ENCODE peak calls at places on chromosomes 12 and 14, in ten cellular contexts. One of them, this sample, is unnamed.
A peak's percentile ranks its signal among the peaks of the same experiment; 100 is the strongest.

GRCh38 chr12:7989827-7990491 is 42.6 kb upstream of the FOXJ2 start:
- DNase-seq in ovary: no peak
- DNase-seq in uterus: no peak
- DNase-seq in right atrium auricular region: no peak
- DNase-seq in GM23338: no peak
- DNase-seq in fibroblast of lung: no peak
- DNase-seq in HCT116: no peak
- DNase-seq in mammary epithelial cell: no peak
- DNase-seq in ascending aorta: peak; percentile 52
- DNase-seq in heart left ventricle: peak; percentile 41
- DNase-seq in this sample: no peak

GRCh38 chr14:33414041-33414440 is 475.4 kb downstream of the NPAS3 start:
- DNase-seq in right atrium auricular region: no peak
- DNase-seq in GM23338: no peak
- DNase-seq in fibroblast of lung: no peak
- DNase-seq in uterus: no peak
- DNase-seq in HCT116: no peak
- DNase-seq in heart left ventricle: no peak
- DNase-seq in ascending aorta: no peak
- DNase-seq in ovary: no peak
- DNase-seq in mammary epithelial cell: no peak
- DNase-seq in this sample: no peak

GRCh38 chr12:116365114-116365513 is 87.6 kb upstream of the MED13L start:
- DNase-seq in HCT116: no peak
- DNase-seq in heart left ventricle: no peak
- DNase-seq in GM23338: no peak
- DNase-seq in mammary epithelial cell: no peak
- DNase-seq in ovary: no peak
- DNase-seq in ascending aorta: no peak
- DNase-seq in uterus: no peak
- DNase-seq in right atrium auricular region: no peak
- DNase-seq in fibroblast of lung: no peak
- DNase-seq in this sample: no peak

GRCh38 chr12:4164591-4165558 is 108.7 kb upstream of the CCND2 start:
- DNase-seq in ascending aorta: no peak
- DNase-seq in fibroblast of lung: peak; percentile 73
- DNase-seq in right atrium auricular region: no peak
- DNase-seq in uterus: peak; percentile 43
- DNase-seq in heart left ventricle: peak; percentile 68
- DNase-seq in ovary: peak; percentile 39
- DNase-seq in GM23338: peak; percentile 83
- DNase-seq in HCT116: no peak
- DNase-seq in mammary epithelial cell: peak; percentile 57
- DNase-seq in this sample: no peak

GRCh38 chr14:68584786-68585185 is 208.1 kb downstream of the ZFP36L1 start:
- DNase-seq in ovary: peak; percentile 13
- DNase-seq in fibroblast of lung: no peak
- DNase-seq in mammary epithelial cell: no peak
- DNase-seq in ascending aorta: no peak
- DNase-seq in right atrium auricular region: no peak
- DNase-seq in uterus: no peak
- DNase-seq in HCT116: no peak
- DNase-seq in heart left ventricle: no peak
- DNase-seq in GM23338: no peak
- DNase-seq in this sample: no peak

GRCh38 chr12:3371018-3371417 is 120.0 kb upstream of the PRMT8 start:
- DNase-seq in heart left ventricle: no peak
- DNase-seq in HCT116: no peak
- DNase-seq in fibroblast of lung: no peak
- DNase-seq in GM23338: no peak
- DNase-seq in ascending aorta: no peak
- DNase-seq in uterus: no peak
- DNase-seq in right atrium auricular region: no peak
- DNase-seq in ovary: no peak
- DNase-seq in mammary epithelial cell: no peak
- DNase-seq in this sample: no peak

GRCh38 chr12:54337280-54337842 is 12.4 kb downstream of the COPZ1 start:
- DNase-seq in mammary epithelial cell: no peak
- DNase-seq in ovary: no peak
- DNase-seq in right atrium auricular region: no peak
- DNase-seq in uterus: no peak
- DNase-seq in GM23338: no peak
- DNase-seq in heart left ventricle: no peak
- DNase-seq in ascending aorta: no peak
- DNase-seq in fibroblast of lung: peak; percentile 56
- DNase-seq in HCT116: no peak
- DNase-seq in this sample: no peak

GRCh38 chr14:59394268-59394667 is 70.9 kb downstream of the GPR135 start:
- DNase-seq in ovary: no peak
- DNase-seq in right atrium auricular region: no peak
- DNase-seq in uterus: no peak
- DNase-seq in fibroblast of lung: no peak
- DNase-seq in GM23338: no peak
- DNase-seq in heart left ventricle: no peak
- DNase-seq in mammary epithelial cell: peak; percentile 42
- DNase-seq in HCT116: no peak
- DNase-seq in ascending aorta: no peak
- DNase-seq in this sample: peak; percentile 15

GRCh38 chr14:93935213-93935612 is 8.1 kb downstream of the FAM181A start:
- DNase-seq in right atrium auricular region: no peak
- DNase-seq in GM23338: no peak
- DNase-seq in HCT116: no peak
- DNase-seq in uterus: no peak
- DNase-seq in ascending aorta: no peak
- DNase-seq in fibroblast of lung: no peak
- DNase-seq in mammary epithelial cell: no peak
- DNase-seq in ovary: no peak
- DNase-seq in heart left ventricle: no peak
- DNase-seq in this sample: no peak

GRCh38 chr12:46024099-46024498 is 33.7 kb upstream of the SCAF11 start:
- DNase-seq in fibroblast of lung: no peak
- DNase-seq in heart left ventricle: no peak
- DNase-seq in HCT116: no peak
- DNase-seq in uterus: no peak
- DNase-seq in GM23338: no peak
- DNase-seq in ascending aorta: no peak
- DNase-seq in ovary: no peak
- DNase-seq in right atrium auricular region: no peak
- DNase-seq in mammary epithelial cell: no peak
- DNase-seq in this sample: no peak

GRCh38 chr12:61566183-61566582 is 694.0 kb upstream of the USP15 start:
- DNase-seq in ovary: no peak
- DNase-seq in uterus: no peak
- DNase-seq in ascending aorta: no peak
- DNase-seq in HCT116: no peak
- DNase-seq in right atrium auricular region: no peak
- DNase-seq in GM23338: peak; percentile 61
- DNase-seq in heart left ventricle: no peak
- DNase-seq in fibroblast of lung: no peak
- DNase-seq in mammary epithelial cell: no peak
- DNase-seq in this sample: no peak

GRCh38 chr12:54232790-54233189 is 44.0 kb upstream of the SMUG1 start:
- DNase-seq in HCT116: no peak
- DNase-seq in GM23338: peak; percentile 81
- DNase-seq in fibroblast of lung: peak; percentile 47
- DNase-seq in heart left ventricle: no peak
- DNase-seq in ovary: no peak
- DNase-seq in ascending aorta: no peak
- DNase-seq in mammary epithelial cell: no peak
- DNase-seq in right atrium auricular region: no peak
- DNase-seq in uterus: no peak
- DNase-seq in this sample: no peak

GRCh38 chr14:91342243-91342760 is 75.3 kb downstream of the CCDC88C start:
- DNase-seq in heart left ventricle: no peak
- DNase-seq in GM23338: no peak
- DNase-seq in uterus: no peak
- DNase-seq in fibroblast of lung: no peak
- DNase-seq in HCT116: no peak
- DNase-seq in ovary: no peak
- DNase-seq in right atrium auricular region: no peak
- DNase-seq in mammary epithelial cell: no peak
- DNase-seq in ascending aorta: no peak
- DNase-seq in this sample: no peak

GRCh38 chr12:121278450-121279375 is 17.8 kb downstream of the CAMKK2 start:
- DNase-seq in mammary epithelial cell: no peak
- DNase-seq in HCT116: no peak
- DNase-seq in uterus: no peak
- DNase-seq in ascending aorta: no peak
- DNase-seq in GM23338: no peak
- DNase-seq in ovary: peak; percentile 75
- DNase-seq in heart left ventricle: peak; percentile 71
- DNase-seq in fibroblast of lung: peak; percentile 56
- DNase-seq in right atrium auricular region: no peak
- DNase-seq in this sample: no peak
- H3K27ac ChIP-seq in mammary epithelial cell: no peak overlapping the region
- H3K27ac ChIP-seq in HCT116: no peak overlapping the region
- H3K27ac ChIP-seq in uterus: peak overlapping the region; percentile 70
- H3K27ac ChIP-seq in ascending aorta: no peak overlapping the region
- H3K27ac ChIP-seq in GM23338: no peak overlapping the region
- H3K27ac ChIP-seq in ovary: peak overlapping the region; percentile 50
- H3K27ac ChIP-seq in heart left ventricle: peak overlapping the region; percentile 1
- H3K27ac ChIP-seq in fibroblast of lung: peak overlapping the region; percentile 34
- H3K27ac ChIP-seq in right atrium auricular region: peak overlapping the region; percentile 44
- H3K27ac ChIP-seq in this sample: peak overlapping the region; percentile 35

GRCh38 chr14:74959596-74960180 is 4.3 kb upstream of the PGF start:
- DNase-seq in GM23338: no peak
- DNase-seq in ovary: no peak
- DNase-seq in HCT116: no peak
- DNase-seq in right atrium auricular region: no peak
- DNase-seq in heart left ventricle: no peak
- DNase-seq in ascending aorta: no peak
- DNase-seq in mammary epithelial cell: peak; percentile 73
- DNase-seq in uterus: no peak
- DNase-seq in fibroblast of lung: no peak
- DNase-seq in this sample: peak; percentile 74
- TF ChIP-seq CTCF in GM23338: no peak
- TF ChIP-seq CTCF in ovary: no peak
- TF ChIP-seq CTCF in HCT116: no peak
- TF ChIP-seq CTCF in right atrium auricular region: no peak
- TF ChIP-seq CTCF in heart left ventricle: no peak
- TF ChIP-seq CTCF in ascending aorta: no peak
- TF ChIP-seq CTCF in mammary epithelial cell: no peak
- TF ChIP-seq CTCF in uterus: no peak
- TF ChIP-seq CTCF in fibroblast of lung: no peak
- TF ChIP-seq CTCF in this sample: no peak

GRCh38 chr14:54715244-54715643 is 148.3 kb downstream of the SAMD4A start:
- DNase-seq in fibroblast of lung: peak; percentile 37
- DNase-seq in HCT116: peak; percentile 4
- DNase-seq in mammary epithelial cell: peak; percentile 51
- DNase-seq in ascending aorta: no peak
- DNase-seq in uterus: no peak
- DNase-seq in right atrium auricular region: no peak
- DNase-seq in ovary: no peak
- DNase-seq in heart left ventricle: peak; percentile 21
- DNase-seq in GM23338: peak; percentile 29
- DNase-seq in this sample: no peak

GRCh38 chr14:54713364-54713763 is 146.4 kb downstream of the SAMD4A start:
- DNase-seq in right atrium auricular region: no peak
- DNase-seq in GM23338: no peak
- DNase-seq in uterus: no peak
- DNase-seq in ascending aorta: no peak
- DNase-seq in HCT116: no peak
- DNase-seq in ovary: no peak
- DNase-seq in mammary epithelial cell: no peak
- DNase-seq in heart left ventricle: no peak
- DNase-seq in fibroblast of lung: peak; percentile 30
- DNase-seq in this sample: no peak

GRCh38 chr14:54718046-54718445 is 151.1 kb downstream of the SAMD4A start:
- DNase-seq in ovary: no peak
- DNase-seq in mammary epithelial cell: no peak
- DNase-seq in ascending aorta: no peak
- DNase-seq in right atrium auricular region: no peak
- DNase-seq in GM23338: no peak
- DNase-seq in heart left ventricle: no peak
- DNase-seq in HCT116: no peak
- DNase-seq in uterus: no peak
- DNase-seq in fibroblast of lung: peak; percentile 70
- DNase-seq in this sample: no peak

GRCh38 chr14:54712371-54712998 is 145.6 kb downstream of the SAMD4A start:
- DNase-seq in ascending aorta: no peak
- DNase-seq in right atrium auricular region: no peak
- DNase-seq in ovary: no peak
- DNase-seq in uterus: no peak
- DNase-seq in fibroblast of lung: peak; percentile 21
- DNase-seq in HCT116: no peak
- DNase-seq in heart left ventricle: peak; percentile 32
- DNase-seq in GM23338: no peak
- DNase-seq in mammary epithelial cell: no peak
- DNase-seq in this sample: no peak

DNA sequence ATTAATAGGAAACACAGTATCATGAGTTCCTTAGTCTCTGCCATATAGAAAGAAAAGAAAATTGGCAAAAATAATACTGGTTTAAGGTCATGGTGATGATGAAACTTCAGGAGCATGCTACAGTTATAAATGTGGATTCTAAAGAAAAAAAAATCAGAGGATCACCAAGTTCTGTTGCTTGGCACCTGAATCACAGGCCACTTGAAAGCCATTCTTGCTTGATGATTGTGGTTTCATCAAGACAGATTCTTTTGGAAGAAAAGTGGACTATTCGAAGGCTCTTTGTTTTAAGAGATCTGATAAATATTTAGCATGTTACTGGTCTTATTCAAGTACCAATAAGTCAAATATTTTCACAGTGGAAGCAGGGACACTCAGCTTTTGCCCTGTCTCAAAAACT is 148.9 kb downstream of the SAMD4A start:
- DNase-seq in GM23338: no peak
- DNase-seq in ovary: no peak
- DNase-seq in mammary epithelial cell: no peak
- DNase-seq in HCT116: no peak
- DNase-seq in heart left ventricle: no peak
- DNase-seq in uterus: no peak
- DNase-seq in ascending aorta: no peak
- DNase-seq in right atrium auricular region: no peak
- DNase-seq in fibroblast of lung: no peak
- DNase-seq in this sample: no peak
- H3K27ac ChIP-seq in GM23338: no peak overlapping the region
- H3K27ac ChIP-seq in ovary: no peak overlapping the region
- H3K27ac ChIP-seq in mammary epithelial cell: no peak overlapping the region
- H3K27ac ChIP-seq in HCT116: no peak overlapping the region
- H3K27ac ChIP-seq in heart left ventricle: no peak overlapping the region
- H3K27ac ChIP-seq in uterus: no peak overlapping the region
- H3K27ac ChIP-seq in ascending aorta: peak overlapping the region; percentile 91
- H3K27ac ChIP-seq in right atrium auricular region: peak overlapping the region; percentile 88
- H3K27ac ChIP-seq in fibroblast of lung: no peak overlapping the region
- H3K27ac ChIP-seq in this sample: no peak overlapping the region

GRCh38 chr14:77245820-77246219 is 25.2 kb downstream of the NGB start:
- DNase-seq in right atrium auricular region: no peak
- DNase-seq in uterus: no peak
- DNase-seq in mammary epithelial cell: no peak
- DNase-seq in GM23338: peak; percentile 55
- DNase-seq in heart left ventricle: no peak
- DNase-seq in HCT116: no peak
- DNase-seq in fibroblast of lung: no peak
- DNase-seq in ascending aorta: no peak
- DNase-seq in ovary: no peak
- DNase-seq in this sample: no peak
- TF ChIP-seq CTCF in right atrium auricular region: no peak
- TF ChIP-seq CTCF in uterus: no peak
- TF ChIP-seq CTCF in mammary epithelial cell: no peak
- TF ChIP-seq CTCF in GM23338: peak; percentile 56
- TF ChIP-seq CTCF in heart left ventricle: no peak
- TF ChIP-seq CTCF in HCT116: no peak
- TF ChIP-seq CTCF in fibroblast of lung: no peak
- TF ChIP-seq CTCF in ascending aorta: no peak
- TF ChIP-seq CTCF in ovary: no peak
- TF ChIP-seq CTCF in this sample: no peak

This sample was measured in RWPE1.